ENCODE peak calls at places on chromosomes 2 and 18, in nine cellular contexts. One of them, this sample, is unnamed.

GRCh38 chr2:146246017-146246733 is 1598.7 kb upstream of the ACVR2A start:
- DNase-seq in T-helper 9 cell: no peak
- DNase-seq in kidney tubule cell: no peak
- DNase-seq in cardiac muscle cell: peak; percentile 54
- DNase-seq in NCI-H1092: no peak
- DNase-seq in NCI-H510A treated with DMSO at 0.1 percent for 48 hours: no peak
- DNase-seq in adipocyte: peak; percentile 57
- DNase-seq in left ventricle myocardium superior: no peak
- DNase-seq in activated CD4-positive, alpha-beta T cell treated with anti-CD3 and anti-CD28 coated beads for 48 hours: no peak
- DNase-seq in this sample: no peak

GRCh38 chr18:61876899-61877298 is 15.9 kb downstream of the RNF152 start:
- DNase-seq in T-helper 9 cell: no peak
- DNase-seq in kidney tubule cell: no peak
- DNase-seq in cardiac muscle cell: no peak
- DNase-seq in NCI-H1092: no peak
- DNase-seq in NCI-H510A treated with DMSO at 0.1 percent for 48 hours: no peak
- DNase-seq in adipocyte: no peak
- DNase-seq in left ventricle myocardium superior: no peak
- DNase-seq in activated CD4-positive, alpha-beta T cell treated with anti-CD3 and anti-CD28 coated beads for 48 hours: no peak
- DNase-seq in this sample: no peak

GRCh38 chr2:224816816-224817215 is 100.7 kb upstream of the CCDC195 start:
- DNase-seq in T-helper 9 cell: no peak
- DNase-seq in kidney tubule cell: peak; percentile 85
- DNase-seq in cardiac muscle cell: peak; percentile 81
- DNase-seq in NCI-H1092: no peak
- DNase-seq in NCI-H510A treated with DMSO at 0.1 percent for 48 hours: no peak
- DNase-seq in adipocyte: peak; percentile 80
- DNase-seq in left ventricle myocardium superior: no peak
- DNase-seq in activated CD4-positive, alpha-beta T cell treated with anti-CD3 and anti-CD28 coated beads for 48 hours: no peak
- DNase-seq in this sample: no peak

GRCh38 chr2:190533968-190534309 is 583 bp downstream of the NEMP2 start:
- DNase-seq in T-helper 9 cell: no peak
- DNase-seq in kidney tubule cell: no peak
- DNase-seq in cardiac muscle cell: no peak
- DNase-seq in NCI-H1092: no peak
- DNase-seq in NCI-H510A treated with DMSO at 0.1 percent for 48 hours: no peak
- DNase-seq in adipocyte: peak; percentile 60
- DNase-seq in left ventricle myocardium superior: peak; percentile 39
- DNase-seq in activated CD4-positive, alpha-beta T cell treated with anti-CD3 and anti-CD28 coated beads for 48 hours: peak; percentile 67
- DNase-seq in this sample: no peak

GRCh38 chr2:96604104-96604503 is 34.0 kb downstream of the KANSL3 start:
- DNase-seq in T-helper 9 cell: no peak
- DNase-seq in kidney tubule cell: no peak
- DNase-seq in cardiac muscle cell: no peak
- DNase-seq in NCI-H1092: no peak
- DNase-seq in NCI-H510A treated with DMSO at 0.1 percent for 48 hours: no peak
- DNase-seq in adipocyte: no peak
- DNase-seq in left ventricle myocardium superior: no peak
- DNase-seq in activated CD4-positive, alpha-beta T cell treated with anti-CD3 and anti-CD28 coated beads for 48 hours: no peak
- DNase-seq in this sample: no peak

GRCh38 chr2:104406273-104406726 is 447.6 kb upstream of the POU3F3 start:
- DNase-seq in T-helper 9 cell: no peak
- DNase-seq in kidney tubule cell: peak; percentile 78
- DNase-seq in cardiac muscle cell: no peak
- DNase-seq in NCI-H1092: peak; percentile 80
- DNase-seq in NCI-H510A treated with DMSO at 0.1 percent for 48 hours: peak; percentile 60
- DNase-seq in adipocyte: no peak
- DNase-seq in left ventricle myocardium superior: no peak
- DNase-seq in activated CD4-positive, alpha-beta T cell treated with anti-CD3 and anti-CD28 coated beads for 48 hours: no peak
- DNase-seq in this sample: no peak

GRCh38 chr2:215751200-215751910 is 262.0 kb downstream of the MREG start:
- DNase-seq in T-helper 9 cell: no peak
- DNase-seq in kidney tubule cell: peak; percentile 95
- DNase-seq in cardiac muscle cell: peak; percentile 78
- DNase-seq in NCI-H1092: no peak
- DNase-seq in NCI-H510A treated with DMSO at 0.1 percent for 48 hours: no peak
- DNase-seq in adipocyte: peak; percentile 82
- DNase-seq in left ventricle myocardium superior: no peak
- DNase-seq in activated CD4-positive, alpha-beta T cell treated with anti-CD3 and anti-CD28 coated beads for 48 hours: no peak
- DNase-seq in this sample: no peak

GRCh38 chr2:85245891-85246290 is 81.9 kb downstream of the TGOLN2 start:
- DNase-seq in T-helper 9 cell: no peak
- DNase-seq in kidney tubule cell: no peak
- DNase-seq in cardiac muscle cell: no peak
- DNase-seq in NCI-H1092: no peak
- DNase-seq in NCI-H510A treated with DMSO at 0.1 percent for 48 hours: no peak
- DNase-seq in adipocyte: no peak
- DNase-seq in left ventricle myocardium superior: no peak
- DNase-seq in activated CD4-positive, alpha-beta T cell treated with anti-CD3 and anti-CD28 coated beads for 48 hours: no peak
- DNase-seq in this sample: no peak

GRCh38 chr2:232633413-232634318 is at the start of gene EFHD1:
- DNase-seq in T-helper 9 cell: peak; percentile 20
- DNase-seq in kidney tubule cell: peak; percentile 84
- DNase-seq in cardiac muscle cell: peak; percentile 64
- DNase-seq in NCI-H1092: no peak
- DNase-seq in NCI-H510A treated with DMSO at 0.1 percent for 48 hours: peak; percentile 58
- DNase-seq in adipocyte: peak; percentile 87
- DNase-seq in left ventricle myocardium superior: peak; percentile 90
- DNase-seq in activated CD4-positive, alpha-beta T cell treated with anti-CD3 and anti-CD28 coated beads for 48 hours: peak; percentile 64
- DNase-seq in this sample: peak; percentile 19

GRCh38 chr2:111705711-111706323 is 178.2 kb downstream of the ANAPC1 start:
- DNase-seq in T-helper 9 cell: no peak
- DNase-seq in kidney tubule cell: peak; percentile 99
- DNase-seq in cardiac muscle cell: peak; percentile 57
- DNase-seq in NCI-H1092: no peak
- DNase-seq in NCI-H510A treated with DMSO at 0.1 percent for 48 hours: peak; percentile 75
- DNase-seq in adipocyte: peak; percentile 51
- DNase-seq in left ventricle myocardium superior: no peak
- DNase-seq in activated CD4-positive, alpha-beta T cell treated with anti-CD3 and anti-CD28 coated beads for 48 hours: peak; percentile 78
- DNase-seq in this sample: no peak

GRCh38 chr18:36757081-36757480 is 71.7 kb downstream of the TPGS2 start:
- DNase-seq in T-helper 9 cell: no peak
- DNase-seq in kidney tubule cell: peak; percentile 61
- DNase-seq in cardiac muscle cell: peak; percentile 77
- DNase-seq in NCI-H1092: peak; percentile 39
- DNase-seq in NCI-H510A treated with DMSO at 0.1 percent for 48 hours: peak; percentile 85
- DNase-seq in adipocyte: peak; percentile 93
- DNase-seq in left ventricle myocardium superior: no peak
- DNase-seq in activated CD4-positive, alpha-beta T cell treated with anti-CD3 and anti-CD28 coated beads for 48 hours: no peak
- DNase-seq in this sample: no peak

This sample was measured in T-helper 17 cell.